ENCODE peak calls at places on chromosomes 1 and 21, in five cellular contexts. One of them, this sample, is unnamed.

GRCh38 chr1:53343831-53344668 is 16.2 kb upstream of the LRP8 start:
- DNase-seq in lower leg skin: peak; percentile 64
- DNase-seq in type B pancreatic cell: peak; percentile 42
- DNase-seq in Calu3: no peak
- DNase-seq in heart left ventricle: no peak
- DNase-seq in this sample: peak; percentile 78

GRCh38 chr1:180917306-180918065 is 4.8 kb downstream of the KIAA1614 start:
- DNase-seq in Calu3: no peak
- DNase-seq in type B pancreatic cell: no peak
- DNase-seq in heart left ventricle: no peak
- DNase-seq in lower leg skin: no peak
- DNase-seq in this sample: no peak

GRCh38 chr1:222124602-222125001 is 382.7 kb upstream of the DUSP10 start:
- DNase-seq in heart left ventricle: no peak
- DNase-seq in Calu3: no peak
- DNase-seq in lower leg skin: no peak
- DNase-seq in type B pancreatic cell: no peak
- DNase-seq in this sample: no peak

GRCh38 chr21:17524635-17525034 is 11.8 kb downstream of the CXADR start:
- DNase-seq in heart left ventricle: no peak
- DNase-seq in lower leg skin: no peak
- DNase-seq in Calu3: no peak
- DNase-seq in type B pancreatic cell: no peak
- DNase-seq in this sample: no peak

GRCh38 chr21:46116846-46117585 is 19.1 kb downstream of the COL6A2 start:
- DNase-seq in lower leg skin: peak; percentile 82
- DNase-seq in Calu3: no peak
- DNase-seq in heart left ventricle: peak; percentile 14
- DNase-seq in type B pancreatic cell: peak; percentile 66
- DNase-seq in this sample: peak; percentile 91

GRCh38 chr1:60573121-60573520 is 499.6 kb upstream of the C1orf87 start:
- DNase-seq in lower leg skin: no peak
- DNase-seq in Calu3: no peak
- DNase-seq in heart left ventricle: no peak
- DNase-seq in type B pancreatic cell: no peak
- DNase-seq in this sample: no peak

GRCh38 chr1:7482772-7483495 is 288.2 kb upstream of the VAMP3 start:
- DNase-seq in type B pancreatic cell: no peak
- DNase-seq in lower leg skin: no peak
- DNase-seq in Calu3: no peak
- DNase-seq in heart left ventricle: peak; percentile 69
- DNase-seq in this sample: no peak

GRCh38 chr21:18545908-18546307 is 142.3 kb upstream of the TMPRSS15 start:
- DNase-seq in heart left ventricle: no peak
- DNase-seq in lower leg skin: no peak
- DNase-seq in Calu3: no peak
- DNase-seq in type B pancreatic cell: no peak
- DNase-seq in this sample: no peak

GRCh38 chr21:39867198-39867650 is at the start of gene PCP4:
- DNase-seq in type B pancreatic cell: no peak
- DNase-seq in lower leg skin: peak; percentile 88
- DNase-seq in heart left ventricle: peak; percentile 29
- DNase-seq in Calu3: peak; percentile 64
- DNase-seq in this sample: no peak

GRCh38 chr1:109201123-109201703 is 12.5 kb upstream of the SARS1 start:
- DNase-seq in Calu3: peak; percentile 55
- DNase-seq in heart left ventricle: no peak
- DNase-seq in type B pancreatic cell: no peak
- DNase-seq in lower leg skin: peak; percentile 72
- DNase-seq in this sample: no peak

GRCh38 chr1:228075801-228076271 is 6.7 kb upstream of the ARF1 start:
- DNase-seq in heart left ventricle: no peak
- DNase-seq in Calu3: no peak
- DNase-seq in type B pancreatic cell: no peak
- DNase-seq in lower leg skin: no peak
- DNase-seq in this sample: no peak

GRCh38 chr1:186375929-186376330 is 292 bp downstream of the ODR4 start:
- DNase-seq in heart left ventricle: no peak
- DNase-seq in Calu3: no peak
- DNase-seq in type B pancreatic cell: no peak
- DNase-seq in lower leg skin: no peak
- DNase-seq in this sample: no peak

GRCh38 chr1:25620701-25621350 is 4.2 kb downstream of the MAN1C1 start:
- DNase-seq in heart left ventricle: no peak
- DNase-seq in lower leg skin: peak; percentile 53
- DNase-seq in type B pancreatic cell: no peak
- DNase-seq in Calu3: no peak
- DNase-seq in this sample: peak; percentile 60

GRCh38 chr21:40130476-40130875 is 263.2 kb downstream of the PCP4 start:
- DNase-seq in lower leg skin: no peak
- DNase-seq in Calu3: no peak
- DNase-seq in type B pancreatic cell: no peak
- DNase-seq in heart left ventricle: no peak
- DNase-seq in this sample: no peak

GRCh38 chr21:44677881-44678280 is 4.1 kb downstream of the KRTAP12-1 start:
- DNase-seq in type B pancreatic cell: no peak
- DNase-seq in heart left ventricle: no peak
- DNase-seq in Calu3: no peak
- DNase-seq in lower leg skin: peak; percentile 77
- DNase-seq in this sample: peak; percentile 72

GRCh38 chr1:245301921-245302320 is 147.1 kb downstream of the KIF26B start:
- DNase-seq in heart left ventricle: no peak
- DNase-seq in type B pancreatic cell: no peak
- DNase-seq in lower leg skin: no peak
- DNase-seq in Calu3: no peak
- DNase-seq in this sample: no peak

GRCh38 chr1:159652506-159652905 is 61.9 kb downstream of the CRP start:
- DNase-seq in heart left ventricle: no peak
- DNase-seq in lower leg skin: no peak
- DNase-seq in type B pancreatic cell: no peak
- DNase-seq in Calu3: no peak
- DNase-seq in this sample: no peak

GRCh38 chr1:12338793-12339192 is 109.0 kb downstream of the VPS13D start:
- DNase-seq in Calu3: no peak
- DNase-seq in heart left ventricle: no peak
- DNase-seq in lower leg skin: no peak
- DNase-seq in type B pancreatic cell: no peak
- DNase-seq in this sample: no peak

GRCh38 chr1:154730986-154731489 is 123.1 kb upstream of the ADAR start:
- DNase-seq in heart left ventricle: no peak
- DNase-seq in lower leg skin: no peak
- DNase-seq in Calu3: no peak
- DNase-seq in type B pancreatic cell: no peak
- DNase-seq in this sample: no peak

GRCh38 chr1:236304682-236305081 is 22.9 kb upstream of the ERO1B start:
- DNase-seq in lower leg skin: no peak
- DNase-seq in heart left ventricle: no peak
- DNase-seq in Calu3: no peak
- DNase-seq in type B pancreatic cell: no peak
- DNase-seq in this sample: no peak

GRCh38 chr21:39776589-39776988 is 31.6 kb downstream of the IGSF5 start:
- DNase-seq in Calu3: no peak
- DNase-seq in type B pancreatic cell: no peak
- DNase-seq in lower leg skin: no peak
- DNase-seq in heart left ventricle: no peak
- DNase-seq in this sample: no peak

GRCh38 chr1:38578444-38578951 is 281.1 kb downstream of the RRAGC start:
- DNase-seq in Calu3: no peak
- DNase-seq in lower leg skin: peak; percentile 68
- DNase-seq in type B pancreatic cell: no peak
- DNase-seq in heart left ventricle: no peak
- DNase-seq in this sample: no peak

GRCh38 chr1:156076609-156077429 is 5.4 kb downstream of the MEX3A start:
- DNase-seq in type B pancreatic cell: no peak
- DNase-seq in heart left ventricle: peak; percentile 65
- DNase-seq in lower leg skin: no peak
- DNase-seq in Calu3: no peak
- DNase-seq in this sample: no peak

GRCh38 chr1:234725177-234726132 is 115.5 kb upstream of the IRF2BP2 start:
- DNase-seq in heart left ventricle: peak; percentile 61
- DNase-seq in lower leg skin: peak; percentile 90
- DNase-seq in type B pancreatic cell: no peak
- DNase-seq in Calu3: no peak
- DNase-seq in this sample: no peak

DNA sequence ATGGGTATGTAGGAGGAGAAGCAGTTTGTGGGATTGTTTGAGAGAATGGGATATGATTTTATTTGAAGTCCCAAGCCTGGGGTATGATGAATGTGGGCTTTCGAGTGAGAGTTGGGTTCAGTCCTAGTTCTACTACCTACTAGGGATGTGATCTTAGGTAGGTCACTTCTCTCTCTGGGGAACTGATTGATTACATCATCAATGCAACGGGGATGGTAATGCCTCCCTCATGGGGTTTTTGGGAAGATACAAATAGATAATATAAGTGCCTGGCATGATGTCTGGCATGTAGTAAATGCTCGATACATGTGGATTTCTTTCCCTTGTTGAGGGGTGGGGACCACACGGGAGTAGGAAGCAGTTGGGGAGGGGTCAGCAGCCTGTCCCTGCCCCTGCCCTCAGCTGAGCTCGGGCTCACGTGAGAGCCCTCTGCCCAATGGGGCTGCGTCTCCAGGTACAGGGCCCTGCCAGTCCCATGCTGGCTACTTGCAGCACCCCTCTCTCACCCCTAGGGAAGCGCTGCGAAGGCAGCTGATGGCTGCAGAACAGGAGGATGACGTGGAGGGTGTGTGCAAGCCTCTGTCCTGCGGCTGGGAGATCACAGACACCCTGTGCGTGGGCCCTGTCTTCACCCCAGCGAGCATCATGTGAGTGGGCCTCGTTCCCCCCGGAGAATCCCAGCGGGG is 38.7 kb downstream of the AZIN2 start:
- DNase-seq in type B pancreatic cell: peak; percentile 59
- DNase-seq in lower leg skin: peak; percentile 82
- DNase-seq in heart left ventricle: no peak
- DNase-seq in Calu3: no peak
- DNase-seq in this sample: no peak
- TF ChIP-seq CTCF in type B pancreatic cell: peak; percentile 25
- TF ChIP-seq CTCF in lower leg skin: no peak
- TF ChIP-seq CTCF in heart left ventricle: no peak
- TF ChIP-seq CTCF in Calu3: no peak
- TF ChIP-seq CTCF in this sample: no peak

DNA sequence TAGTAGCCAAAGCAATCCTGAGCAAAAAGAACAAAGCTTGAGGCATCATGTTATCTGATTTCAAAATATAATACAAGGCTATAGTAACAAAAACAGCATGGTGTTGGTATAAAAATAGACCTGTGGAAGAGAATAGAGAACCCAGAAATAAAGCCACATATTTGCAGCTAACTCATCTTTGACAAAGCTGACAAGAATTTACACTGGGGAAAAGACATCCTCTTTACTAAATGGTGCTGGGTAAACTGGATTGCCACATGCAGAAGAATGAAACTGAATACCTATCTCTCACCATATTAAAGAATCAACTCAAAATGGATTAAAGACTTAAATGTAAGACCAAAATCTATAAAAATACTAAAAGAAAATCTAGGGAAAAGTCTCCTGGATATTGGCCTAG is 59.5 kb upstream of the CD55 start:
- DNase-seq in heart left ventricle: no peak
- DNase-seq in lower leg skin: no peak
- DNase-seq in type B pancreatic cell: no peak
- DNase-seq in Calu3: no peak
- DNase-seq in this sample: no peak
- TF ChIP-seq CTCF in heart left ventricle: no peak
- TF ChIP-seq CTCF in lower leg skin: no peak
- TF ChIP-seq CTCF in type B pancreatic cell: no peak
- TF ChIP-seq CTCF in Calu3: no peak
- TF ChIP-seq CTCF in this sample: no peak

GRCh38 chr1:41499591-41499990 is 15.1 kb upstream of the EDN2 start:
- DNase-seq in lower leg skin: no peak
- DNase-seq in heart left ventricle: peak; percentile 66
- DNase-seq in type B pancreatic cell: no peak
- DNase-seq in Calu3: no peak
- DNase-seq in this sample: no peak

GRCh38 chr1:41502912-41503311 is 18.4 kb upstream of the EDN2 start:
- DNase-seq in lower leg skin: no peak
- DNase-seq in type B pancreatic cell: no peak
- DNase-seq in heart left ventricle: peak; percentile 59
- DNase-seq in Calu3: no peak
- DNase-seq in this sample: no peak

GRCh38 chr1:41500378-41500777 is 15.9 kb upstream of the EDN2 start:
- DNase-seq in heart left ventricle: peak; percentile 71
- DNase-seq in Calu3: peak; percentile 90
- DNase-seq in lower leg skin: peak; percentile 93
- DNase-seq in type B pancreatic cell: no peak
- DNase-seq in this sample: no peak

GRCh38 chr1:41501581-41501980 is 17.1 kb upstream of the EDN2 start:
- DNase-seq in Calu3: peak; percentile 82
- DNase-seq in lower leg skin: no peak
- DNase-seq in heart left ventricle: peak; percentile 53
- DNase-seq in type B pancreatic cell: no peak
- DNase-seq in this sample: no peak

DNA sequence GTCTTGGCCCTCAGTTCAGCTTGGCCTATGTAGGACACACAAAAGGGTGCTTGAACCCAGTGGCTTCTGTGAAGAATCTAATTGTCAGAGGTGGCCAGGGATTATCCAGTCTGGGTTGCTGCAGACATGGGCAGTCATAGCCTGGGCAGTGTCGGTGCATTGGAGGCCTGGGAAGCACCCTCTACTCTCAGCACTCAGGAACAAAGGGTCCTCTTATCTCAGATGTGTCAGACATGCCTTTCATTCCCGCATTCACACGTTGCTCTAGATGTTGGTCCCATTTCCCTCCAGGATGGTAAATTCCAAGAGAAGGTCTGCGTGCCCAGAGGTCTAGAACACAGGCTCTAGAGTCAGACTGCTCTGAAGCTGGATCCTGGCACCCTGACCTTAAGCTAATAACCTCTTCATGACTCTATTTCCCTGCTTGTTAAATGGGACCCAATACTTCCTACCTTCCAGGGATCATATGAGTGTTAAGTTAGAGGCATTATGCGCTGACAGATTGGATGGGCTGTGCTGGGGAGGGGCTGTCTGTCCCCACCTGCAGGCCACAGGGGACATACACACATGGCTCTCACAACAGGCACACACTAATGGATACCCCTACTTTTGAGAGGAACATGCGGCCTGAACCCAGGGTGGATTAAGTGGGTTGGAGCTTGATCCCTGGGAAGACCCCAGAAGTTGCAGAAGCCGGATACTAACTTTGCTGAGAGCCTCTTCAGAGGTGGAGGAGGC is 16.5 kb upstream of the EDN2 start:
- DNase-seq in heart left ventricle: no peak
- DNase-seq in lower leg skin: no peak
- DNase-seq in Calu3: peak; percentile 50
- DNase-seq in type B pancreatic cell: no peak
- DNase-seq in this sample: no peak
- TF ChIP-seq CTCF in heart left ventricle: no peak
- TF ChIP-seq CTCF in lower leg skin: no peak
- TF ChIP-seq CTCF in Calu3: no peak
- TF ChIP-seq CTCF in type B pancreatic cell: no peak
- TF ChIP-seq CTCF in this sample: no peak

DNA sequence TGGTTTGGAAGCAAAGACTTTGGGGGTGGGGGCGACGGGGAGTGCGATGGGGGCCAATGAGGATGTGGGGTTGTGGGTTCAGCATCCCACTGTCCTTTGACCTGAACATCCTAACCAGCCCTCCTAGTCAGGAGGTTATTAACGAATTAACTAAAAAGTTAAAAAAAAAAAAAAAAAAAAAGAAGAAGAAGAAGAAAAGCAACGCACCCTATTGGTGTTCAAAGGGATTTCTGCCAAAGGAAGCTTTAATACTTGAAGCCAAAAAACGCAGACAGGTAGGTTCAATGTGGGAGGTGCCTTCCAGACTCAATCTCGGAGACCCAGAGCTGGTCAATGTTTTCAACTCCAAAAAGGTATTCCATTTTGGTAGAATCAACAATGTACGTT is 2.2 kb downstream of the CLIC6 start:
- DNase-seq in Calu3: no peak
- DNase-seq in lower leg skin: no peak
- DNase-seq in type B pancreatic cell: no peak
- DNase-seq in heart left ventricle: no peak
- DNase-seq in this sample: no peak
- TF ChIP-seq CTCF in Calu3: no peak
- TF ChIP-seq CTCF in lower leg skin: no peak
- TF ChIP-seq CTCF in type B pancreatic cell: peak; percentile 56
- TF ChIP-seq CTCF in heart left ventricle: no peak
- TF ChIP-seq CTCF in this sample: no peak